ENCODE peak calls at places on chromosomes 6 and 20, in eight cellular contexts. P is skeletal muscle cell; T is SJCRH30; F is NT2/D1; V is thoracic aorta; N is upper lobe of right lung; S is CD8-positive, alpha-beta memory T cell; Y is CD4-positive, alpha-beta memory T cell. U is an unnamed sample.
A peak's percentile ranks its signal among the peaks of the same experiment; 100 is the strongest.

GRCh38 chr6:69719602-69720193 is 77.1 kb downstream of the LMBRD1 start:
- DNase-seq in P (no peak), T (peak; percentile 64), F (no peak), V (no peak), N (no peak), S (no peak), Y (no peak), U (no peak)

GRCh38 chr20:58310291-58310782 is 822 bp downstream of the RAB22A start:
- DNase-seq in P (no peak), T (no peak), F (no peak), V (no peak), N (no peak), S (no peak), Y (peak; percentile 8), U (no peak)

GRCh38 chr6:95576621-95577316 is 566 bp upstream of the MANEA start:
- DNase-seq in P (no peak), T (peak; percentile 45), F (no peak), V (no peak), N (no peak), S (no peak), Y (peak; percentile 29), U (no peak)

GRCh38 chr6:133190912-133191311 is 50.2 kb upstream of the EYA4 start:
- DNase-seq in P (no peak), T (no peak), F (no peak), V (no peak), N (no peak), S (no peak), Y (no peak), U (no peak)

GRCh38 chr20:3374296-3374695 is 33.2 kb downstream of the DNAAF9 start:
- DNase-seq in P (peak; percentile 1), T (no peak), F (no peak), V (no peak), N (no peak), S (no peak), Y (no peak), U (no peak)

GRCh38 chr6:155100087-155100486 is 105.0 kb downstream of the TIAM2 start:
- DNase-seq in P (peak; percentile 50), T (peak; percentile 96), F (no peak), V (no peak), N (no peak), S (no peak), Y (no peak), U (no peak)

GRCh38 chr20:11261533-11262000 is 587.8 kb upstream of the JAG1 start:
- DNase-seq in P (peak; percentile 98), T (no peak), F (no peak), V (no peak), N (no peak), S (no peak), Y (no peak), U (no peak)

GRCh38 chr20:63698739-63699465 is 2.5 kb downstream of the TNFRSF6B start:
- DNase-seq in P (peak; percentile 70), T (peak; percentile 90), F (no peak), V (no peak), N (peak; percentile 67), S (no peak), Y (no peak), U (peak; percentile 82)

GRCh38 chr6:137661601-137662000 is 167.4 kb upstream of the OLIG3 start:
- DNase-seq in P (no peak), T (peak; percentile 65), F (no peak), V (no peak), N (no peak), S (peak; percentile 16), Y (peak; percentile 40), U (no peak)

GRCh38 chr20:10798811-10799210 is 125.0 kb upstream of the JAG1 start:
- DNase-seq in P (peak; percentile 39), T (no peak), F (no peak), V (no peak), N (no peak), S (no peak), Y (no peak), U (no peak)

GRCh38 chr6:10485406-10485805 is 35.7 kb upstream of the GCNT2 start:
- DNase-seq in P (no peak), T (peak; percentile 43), F (no peak), V (no peak), N (no peak), S (no peak), Y (no peak), U (no peak)

GRCh38 chr6:4085329-4085695 is 6.4 kb upstream of the FAM217A start:
- DNase-seq in P (peak; percentile 16), T (no peak), F (no peak), V (no peak), N (no peak), S (no peak), Y (no peak), U (no peak)

GRCh38 chr6:32111424-32112066 is 2.4 kb upstream of the TNXB start:
- DNase-seq in P (no peak), T (no peak), F (no peak), V (no peak), N (no peak), S (no peak), Y (no peak), U (no peak)

GRCh38 chr20:13462091-13462490 is 176.6 kb downstream of the TASP1 start:
- DNase-seq in P (no peak), T (no peak), F (no peak), V (no peak), N (no peak), S (no peak), Y (no peak), U (no peak)

GRCh38 chr20:44621939-44622338 is 29.6 kb downstream of the ADA start:
- DNase-seq in P (no peak), T (no peak), F (no peak), V (no peak), N (no peak), S (no peak), Y (no peak), U (no peak)

GRCh38 chr20:11716239-11716944 is 201.3 kb upstream of the BTBD3 start:
- DNase-seq in P (peak; percentile 73), T (peak; percentile 41), F (peak; percentile 43), V (no peak), N (no peak), S (no peak), Y (no peak), U (no peak)

GRCh38 chr20:41329435-41330342 is 10.9 kb upstream of the LPIN3 start:
- DNase-seq in P (peak; percentile 98), T (peak; percentile 78), F (no peak), V (peak; percentile 80), N (peak; percentile 75), S (peak; percentile 10), Y (peak; percentile 39), U (peak; percentile 96)

GRCh38 chr20:17287998-17288397 is 61.2 kb downstream of the PCSK2 start:
- DNase-seq in P (no peak), T (no peak), F (no peak), V (no peak), N (no peak), S (no peak), Y (no peak), U (no peak)

GRCh38 chr6:159555082-159555481 is 138.0 kb downstream of the SOD2 start:
- DNase-seq in P (no peak), T (no peak), F (no peak), V (no peak), N (no peak), S (no peak), Y (no peak), U (no peak)

DNA sequence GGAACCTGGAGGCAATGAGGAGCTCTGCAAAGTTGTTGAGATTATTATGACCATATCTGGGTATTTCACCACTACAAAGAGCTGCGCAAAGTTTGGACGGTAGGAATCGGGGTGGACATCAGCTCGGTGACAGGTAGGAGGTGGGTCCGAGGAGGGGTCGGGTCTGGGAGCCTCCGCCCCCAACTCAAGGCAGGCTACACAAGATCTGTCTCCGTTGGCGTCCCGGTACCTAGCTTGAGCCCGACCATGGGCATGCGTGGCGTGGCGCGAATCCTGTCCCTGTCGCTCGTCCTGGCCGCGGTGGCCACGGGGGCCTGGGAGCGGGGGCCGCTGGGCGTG is 40.2 kb upstream of the ZNFX1 start:
- DNase-seq in P (no peak), T (no peak), F (no peak), V (no peak), N (no peak), S (no peak), Y (no peak), U (no peak)
- H3K4me3 ChIP-seq in P (peak overlapping the region; percentile 15), T (no peak overlapping the region), F (peak overlapping the region; percentile 57), V (peak overlapping the region; percentile 65), N (peak overlapping the region; percentile 37), S (no peak overlapping the region), Y (no peak overlapping the region), U (peak overlapping the region; percentile 32)

DNA sequence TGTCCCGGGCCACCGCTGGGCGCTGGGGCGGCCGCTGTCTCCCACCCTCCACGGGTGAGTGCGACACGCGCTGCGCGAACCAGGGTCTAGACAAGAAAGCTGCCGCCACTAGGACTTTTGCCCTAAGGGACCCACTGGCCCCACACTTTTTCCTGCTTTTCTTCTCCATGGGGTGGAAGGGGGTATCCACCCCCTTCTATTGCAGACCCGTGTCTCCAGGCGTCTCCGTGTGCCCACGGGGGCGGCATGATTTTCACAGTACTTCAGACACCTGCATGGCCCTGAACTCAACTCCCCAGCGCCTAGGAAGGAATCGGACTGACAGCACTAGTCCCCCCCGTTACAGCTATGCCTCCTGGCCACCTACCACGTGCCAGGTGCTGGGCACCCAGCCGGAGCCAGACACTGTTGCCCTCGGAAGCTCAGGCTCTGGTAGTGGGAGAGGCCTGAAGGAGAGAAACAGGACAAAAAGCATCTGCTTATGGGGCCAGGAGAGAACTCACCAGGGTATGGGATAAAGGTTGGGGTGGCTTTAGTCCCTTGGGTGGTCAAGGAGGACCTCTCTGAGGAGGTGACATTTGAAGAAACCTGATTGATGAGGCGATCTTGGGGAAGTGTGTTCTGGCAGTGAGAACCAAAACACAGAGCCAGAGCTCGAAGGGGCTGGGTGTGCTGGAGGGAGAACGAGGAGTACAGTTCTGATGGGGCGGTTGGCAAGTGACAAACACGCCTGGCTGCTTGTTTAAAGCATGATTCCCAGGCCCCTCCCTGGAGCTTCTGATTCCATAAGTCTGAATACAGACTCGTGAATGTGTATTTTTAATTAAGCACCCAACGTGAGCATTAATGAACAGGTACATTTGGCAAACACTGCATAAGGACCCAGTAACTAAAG is 622 bp upstream of the NFATC2 start:
- DNase-seq in P (no peak), T (no peak), F (no peak), V (no peak), N (no peak), S (no peak), Y (no peak), U (no peak)
- H3K4me3 ChIP-seq in P (peak overlapping the region; percentile 18), T (no peak overlapping the region), F (peak overlapping the region; percentile 16), V (peak overlapping the region; percentile 69), N (peak overlapping the region; percentile 58), S (peak overlapping the region; percentile 44), Y (peak overlapping the region; percentile 72), U (peak overlapping the region; percentile 65)

DNA sequence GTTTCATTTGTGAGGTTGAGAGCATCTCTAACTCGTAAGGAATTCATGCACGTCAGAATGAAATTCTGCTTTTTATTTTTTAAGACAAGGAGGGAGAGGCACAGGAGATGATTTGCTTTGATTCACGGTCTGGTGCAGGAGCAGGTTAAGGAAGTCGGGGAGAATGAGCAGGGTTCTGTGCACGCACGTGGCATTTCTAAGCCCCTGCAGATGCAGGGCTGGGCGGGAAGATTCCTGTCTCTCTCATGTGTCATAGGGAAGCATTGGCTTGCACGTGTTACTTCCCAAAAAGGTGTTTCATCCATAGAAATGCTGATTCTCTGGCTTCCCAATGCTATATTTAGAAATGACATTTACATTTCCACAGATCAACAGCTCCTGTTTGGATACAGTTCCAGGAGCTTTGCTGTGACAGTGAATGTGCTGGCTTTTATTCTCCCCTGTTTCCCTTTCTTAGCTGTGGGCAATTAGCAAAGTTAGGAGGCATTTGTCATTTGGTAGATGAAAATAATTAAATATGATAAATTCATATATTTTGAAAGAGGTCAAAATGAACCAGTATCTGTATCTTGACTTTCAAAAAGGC is 119.7 kb upstream of the ZFP64 start:
- DNase-seq in P (no peak), T (no peak), F (no peak), V (no peak), N (no peak), S (no peak), Y (no peak), U (no peak)
- H3K4me3 ChIP-seq in P (no peak overlapping the region), T (no peak overlapping the region), F (no peak overlapping the region), V (no peak overlapping the region), N (no peak overlapping the region), S (no peak overlapping the region), Y (no peak overlapping the region), U (no peak overlapping the region)

GRCh38 chr6:105459884-105460283 is 57.0 kb upstream of the PREP start:
- DNase-seq in P (peak; percentile 65), T (no peak), F (no peak), V (no peak), N (no peak), S (no peak), Y (no peak), U (no peak)
- H3K4me3 ChIP-seq in P (no peak overlapping the region), T (no peak overlapping the region), F (no peak overlapping the region), V (no peak overlapping the region), N (no peak overlapping the region), S (no peak overlapping the region), Y (no peak overlapping the region), U (no peak overlapping the region)

U was measured in ascending aorta.